ENCODE peak calls at places on chromosome 5, in ten cellular contexts. F is transverse colon, Y is sigmoid colon, A is HCT116, D is HepG2, L is spleen, G is esophagus muscularis mucosa, U is upper lobe of left lung, K is K562, W is SK-N-SH. X is an unnamed sample. For H3K4me1, the result is how much of the 10 kb centered on the place peaks cover.

GRCh38 chr5:78600656-78601452 is 47.7 kb downstream of the LHFPL2 start:
- DNase-seq in F (no peak), Y (no peak), A (no peak), D (no peak), L (no peak), G (no peak), U (no peak), K (no peak), W (no peak), X (no peak)

GRCh38 chr5:54985301-54986268 is at the start of gene ESM1:
- DNase-seq in F (no peak), Y (no peak), A (no peak), D (no peak), L (peak), G (peak), U (peak), K (no peak), W (no peak), X (no peak)

GRCh38 chr5:38319486-38319885 is 61.1 kb downstream of the EGFLAM start:
- DNase-seq in F (no peak), Y (no peak), A (no peak), D (no peak), L (no peak), G (no peak), U (no peak), K (no peak), W (no peak), X (no peak)

GRCh38 chr5:73380052-73380451 is 68.5 kb downstream of the FOXD1 start:
- DNase-seq in F (no peak), Y (no peak), A (no peak), D (no peak), L (no peak), G (no peak), U (peak), K (no peak), W (peak), X (no peak)

GRCh38 chr5:143400541-143401252 is 2.8 kb downstream of the NR3C1 start:
- DNase-seq in F (no peak), Y (no peak), A (no peak), D (no peak), L (no peak), G (no peak), U (no peak), K (no peak), W (no peak), X (no peak)

GRCh38 chr5:162209005-162209605 is 141.5 kb downstream of the GABRG2 start:
- DNase-seq in F (peak), Y (no peak), A (peak), D (peak), L (no peak), G (no peak), U (no peak), K (no peak), W (peak), X (peak)

GRCh38 chr5:125053179-125053578 is 306.7 kb upstream of the ZNF608 start:
- DNase-seq in F (no peak), Y (no peak), A (no peak), D (no peak), L (no peak), G (no peak), U (no peak), K (no peak), W (no peak), X (no peak)

GRCh38 chr5:78063495-78063894 is 231.0 kb downstream of the AP3B1 start:
- DNase-seq in F (no peak), Y (no peak), A (no peak), D (no peak), L (no peak), G (no peak), U (no peak), K (no peak), W (no peak), X (no peak)

GRCh38 chr5:76385540-76385939 is 17.5 kb upstream of the IQGAP2 start:
- DNase-seq in F (no peak), Y (no peak), A (no peak), D (no peak), L (no peak), G (no peak), U (no peak), K (no peak), W (no peak), X (no peak)

GRCh38 chr5:149962040-149962439 is 1.5 kb downstream of the SLC26A2 start:
- DNase-seq in F (no peak), Y (no peak), A (no peak), D (peak), L (no peak), G (no peak), U (no peak), K (peak), W (peak), X (no peak)

DNA sequence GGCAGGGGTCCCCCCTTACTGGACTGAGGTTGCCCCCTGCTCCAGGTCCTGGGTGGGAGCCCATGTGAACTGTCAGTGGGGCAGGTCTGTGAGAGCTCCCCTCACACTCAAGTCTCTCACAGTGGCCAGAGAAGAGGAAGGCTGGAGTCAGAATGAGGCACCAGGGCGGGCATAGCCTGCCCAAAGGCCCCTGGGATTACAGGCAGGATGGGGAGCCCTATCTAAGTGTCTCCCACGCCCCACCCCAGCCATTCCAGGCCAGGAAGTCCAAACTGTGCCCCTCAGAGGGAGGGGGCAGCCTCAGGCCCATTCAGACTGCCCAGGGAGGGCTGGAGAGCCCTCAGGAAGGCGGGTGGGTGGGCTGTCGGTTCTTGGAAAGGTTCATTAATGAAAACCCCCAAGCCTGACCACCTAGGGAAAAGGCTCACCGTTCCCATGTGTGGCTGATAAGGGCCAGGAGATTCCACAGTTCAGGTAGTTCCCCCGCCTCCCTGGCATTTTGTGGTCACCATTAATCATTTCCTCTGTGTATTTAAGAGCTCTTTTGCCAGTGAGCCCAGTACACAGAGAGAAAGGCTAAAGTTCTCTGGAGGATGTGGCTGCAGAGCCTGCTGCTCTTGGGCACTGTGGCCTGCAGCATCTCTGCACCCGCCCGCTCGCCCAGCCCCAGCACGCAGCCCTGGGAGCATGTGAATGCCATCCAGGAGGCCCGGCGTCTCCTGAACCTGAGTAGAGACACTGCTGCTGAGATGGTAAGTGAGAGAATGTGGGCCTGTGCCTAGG is at the start of gene CSF2:
- DNase-seq in F (no peak), Y (no peak), A (no peak), D (peak), L (peak), G (no peak), U (no peak), K (no peak), W (no peak), X (no peak)
- TF ChIP-seq POLR2AphosphoS5 in F (no peak), Y (no peak), A (no peak), D (no peak), L (no peak), G (no peak), U (no peak), K (no peak), W (no peak), X (no peak)

DNA sequence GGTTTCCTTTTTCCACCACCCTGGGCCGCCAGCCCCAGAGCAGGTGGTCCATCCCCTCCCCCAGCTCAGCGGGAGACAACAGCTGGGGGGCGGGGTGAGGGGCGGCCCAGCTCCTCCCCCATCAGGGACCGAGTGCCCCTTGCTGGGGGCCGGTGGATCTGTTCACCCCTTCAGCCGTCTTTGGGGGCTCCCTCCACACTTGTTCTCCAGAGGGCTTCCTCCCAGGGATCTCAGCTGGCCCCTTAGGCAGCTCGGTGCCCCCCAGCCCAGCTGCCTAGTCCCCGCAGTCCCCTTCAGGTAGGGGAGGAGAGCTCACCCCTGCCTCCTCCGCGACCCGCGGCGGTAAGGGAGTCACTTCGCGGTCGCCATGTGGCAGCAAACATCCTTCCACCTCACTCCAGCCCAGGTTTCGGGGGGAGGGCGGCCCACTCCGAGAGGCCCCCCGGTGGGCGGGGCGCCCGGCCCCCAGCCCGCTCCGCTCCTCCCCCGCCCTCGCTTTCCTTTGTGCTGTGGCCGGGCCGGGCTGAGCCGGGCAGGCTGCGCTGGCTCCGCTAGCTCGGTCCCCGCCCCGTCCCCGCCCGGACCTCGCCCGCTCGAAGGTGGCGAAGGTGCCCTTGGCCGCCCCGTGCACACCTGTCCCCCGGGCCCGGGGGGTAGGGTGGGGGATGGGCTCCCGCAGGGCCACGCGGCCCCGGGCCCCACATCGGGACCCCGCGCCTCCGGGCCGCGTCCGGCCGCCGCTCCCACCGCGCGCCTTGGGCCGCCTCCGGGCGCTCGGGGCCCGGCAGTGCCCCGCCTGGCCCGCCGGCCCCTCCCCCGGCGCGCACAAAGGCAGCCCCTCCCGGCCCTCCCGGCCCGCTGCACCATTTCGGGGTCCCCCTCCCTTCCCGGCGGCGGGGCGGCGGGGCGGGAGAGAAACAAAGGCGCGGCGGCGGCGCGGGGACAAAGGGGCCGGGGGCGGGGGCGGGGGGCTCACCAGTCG is 683 bp downstream of the DBN1 start:
- DNase-seq in F (peak), Y (peak), A (no peak), D (peak), L (peak), G (no peak), U (peak), K (peak), W (peak), X (peak)
- H3K4me1 ChIP-seq in F (under half), Y (under half), A (half or more), D (half or more), L (under half), G (half or more), U (under half), K (under half), W (under half), X (half or more)

GRCh38 chr5:110703481-110703880 is 23.0 kb downstream of the TMEM232 start:
- DNase-seq in F (no peak), Y (no peak), A (no peak), D (no peak), L (no peak), G (no peak), U (no peak), K (no peak), W (no peak), X (no peak)
- TF ChIP-seq POLR2AphosphoS5 in F (no peak), Y (no peak), A (no peak), D (no peak), L (no peak), G (no peak), U (no peak), K (no peak), W (no peak), X (no peak)

DNA sequence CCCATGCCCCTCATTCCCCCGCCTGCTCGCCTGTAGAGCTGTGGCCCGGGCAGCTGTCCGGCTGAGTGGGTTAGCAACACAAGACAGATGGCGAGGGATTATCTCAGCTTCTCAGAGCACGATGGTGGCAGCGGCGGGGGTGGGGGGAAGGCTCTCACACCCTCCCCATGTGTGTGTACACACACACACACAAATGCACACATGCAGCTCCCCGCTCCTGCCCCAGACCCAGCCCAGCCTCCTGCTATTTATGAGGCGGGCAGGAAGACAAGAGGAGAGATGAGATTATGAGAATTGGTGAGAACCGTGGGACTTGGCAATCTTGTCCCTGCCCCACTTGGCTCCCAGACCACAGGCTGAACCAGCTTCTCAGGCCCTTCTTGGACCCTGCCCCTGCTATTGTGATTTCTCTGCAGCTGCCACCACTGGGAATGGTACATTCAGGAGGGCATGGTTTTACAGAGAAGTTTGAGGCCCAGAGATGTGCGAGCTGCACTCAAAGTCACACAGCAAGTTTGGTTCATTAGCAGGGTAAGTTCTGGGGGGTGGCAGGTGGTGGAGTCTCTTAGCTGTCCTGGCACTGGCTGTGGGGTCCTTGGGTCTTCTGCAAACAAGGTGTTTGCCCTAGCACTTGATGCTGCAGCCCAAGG is 51.0 kb upstream of the PSD2 start:
- DNase-seq in F (no peak), Y (no peak), A (no peak), D (no peak), L (no peak), G (no peak), U (no peak), K (no peak), W (no peak), X (no peak)
- H3K4me1 ChIP-seq in F (under half), Y (under half), A (under half), D (half or more), L (under half), G (under half), U (under half), K (under half), W (under half), X (under half)

GRCh38 chr5:58683567-58683966 is 100.7 kb downstream of the RAB3C start:
- DNase-seq in F (no peak), Y (no peak), A (no peak), D (no peak), L (no peak), G (no peak), U (no peak), K (no peak), W (no peak), X (no peak)
- TF ChIP-seq POLR2AphosphoS5 in F (no peak), Y (no peak), A (no peak), D (no peak), L (no peak), G (no peak), U (no peak), K (no peak), W (no peak), X (no peak)

GRCh38 chr5:139761501-139761900 is 34.1 kb upstream of the PSD2 start:
- DNase-seq in F (no peak), Y (no peak), A (no peak), D (no peak), L (no peak), G (no peak), U (no peak), K (no peak), W (peak), X (no peak)
- H3K4me1 ChIP-seq in F (under half), Y (under half), A (under half), D (half or more), L (under half), G (under half), U (under half), K (under half), W (under half), X (under half)

X was measured in stomach.